ENCODE peak calls at places on chromosomes 6 and 20, in ten cellular contexts. P, J, Q, U, N, M, R, T, X and C are unnamed samples.

GRCh38 chr6:816510-817084 is 123.7 kb upstream of the EXOC2 start:
- DNase-seq in P (no peak), J (peak), Q (no peak), U (no peak), N (no peak), M (no peak), R (no peak), T (no peak), X (no peak), C (no peak)

GRCh38 chr6:11161031-11161966 is 49.8 kb upstream of the ERVFRD-1 start:
- DNase-seq in P (no peak), J (no peak), Q (peak), U (no peak), N (no peak), M (peak), R (no peak), T (no peak), X (no peak), C (no peak)

GRCh38 chr6:134676307-134677281 is 273.3 kb downstream of the ALDH8A1 start:
- DNase-seq in P (peak), J (peak), Q (peak), U (no peak), N (no peak), M (no peak), R (no peak), T (no peak), X (no peak), C (no peak)

GRCh38 chr6:100446115-100446921 is 18.4 kb downstream of the SIM1 start:
- DNase-seq in P (no peak), J (no peak), Q (no peak), U (no peak), N (no peak), M (no peak), R (no peak), T (no peak), X (no peak), C (no peak)

GRCh38 chr6:30814137-30815084 is 69.9 kb upstream of the DDR1 start:
- DNase-seq in P (peak), J (no peak), Q (no peak), U (no peak), N (no peak), M (no peak), R (no peak), T (peak), X (no peak), C (peak)

GRCh38 chr20:49275634-49276033 is 2.2 kb downstream of the ZNFX1 start:
- DNase-seq in P (no peak), J (no peak), Q (no peak), U (no peak), N (no peak), M (no peak), R (no peak), T (no peak), X (no peak), C (no peak)

GRCh38 chr6:167577891-167578361 is 248.8 kb upstream of the AFDN start:
- DNase-seq in P (no peak), J (no peak), Q (no peak), U (no peak), N (no peak), M (no peak), R (no peak), T (no peak), X (peak), C (no peak)

GRCh38 chr20:58682656-58683055 is 9.9 kb upstream of the NPEPL1 start:
- DNase-seq in P (peak), J (no peak), Q (no peak), U (no peak), N (no peak), M (no peak), R (no peak), T (no peak), X (no peak), C (no peak)

GRCh38 chr20:53609501-53610445 is 16.1 kb upstream of the ZNF217 start:
- DNase-seq in P (peak), J (peak), Q (no peak), U (peak), N (no peak), M (no peak), R (peak), T (peak), X (no peak), C (no peak)

GRCh38 chr6:82735790-82736189 is 329.9 kb downstream of the UBE3D start:
- DNase-seq in P (no peak), J (no peak), Q (no peak), U (no peak), N (no peak), M (no peak), R (no peak), T (no peak), X (no peak), C (no peak)